ENCODE peak calls at places on chromosomes 11 and 22, in ten cellular contexts. T is activated CD4-positive, alpha-beta T cell treated with anti-CD3 and anti-CD28 coated beads, Interleukin-2, amount 50 U/mL, for 48 hours; J is mammary epithelial cell; E is HCT116; L is endodermal cell; F is stimulated activated effector memory CD8-positive, alpha-beta T cell treated with anti-CD3 and anti-CD28 coated beads, Interleukin-12 subunit alpha, Interleukin-12 subunit beta, amount 100 ng/mL, for 72 hours; D is type B pancreatic cell; S is WTC11; V is AG04450; A is ELR. U is an unnamed sample.
A peak's percentile ranks its signal among the peaks of the same experiment; 100 is the strongest.

GRCh38 chr11:45926536-45927331 is 4.3 kb downstream of the LARGE2 start:
- DNase-seq in F (no peak), J (no peak), T (no peak), L (no peak), S (no peak), A (no peak), D (peak; percentile 68), E (no peak), V (no peak), U (no peak)

GRCh38 chr22:32911526-32911925 is 110.0 kb downstream of the TIMP3 start:
- DNase-seq in V (no peak), T (no peak), A (no peak), E (no peak), F (no peak), D (no peak), S (no peak), L (no peak), J (no peak), U (no peak)

GRCh38 chr11:103546236-103546635 is 437.0 kb downstream of the DYNC2H1 start:
- DNase-seq in E (no peak), T (no peak), S (no peak), A (peak; percentile 50), D (no peak), L (no peak), J (peak; percentile 68), F (no peak), V (no peak), U (peak; percentile 44)

GRCh38 chr11:46275964-46276641 is 1.4 kb upstream of the CREB3L1 start:
- DNase-seq in J (no peak), D (no peak), T (no peak), A (no peak), V (no peak), E (no peak), F (no peak), L (no peak), S (no peak), U (no peak)

GRCh38 chr11:63146586-63146985 is 2.6 kb upstream of the SLC22A24 start:
- DNase-seq in J (no peak), L (no peak), S (no peak), D (no peak), A (peak; percentile 71), T (no peak), F (no peak), E (no peak), V (no peak), U (peak; percentile 17)

GRCh38 chr11:114359342-114359741 is 41.0 kb downstream of the C11orf71 start:
- DNase-seq in A (peak; percentile 79), S (no peak), D (no peak), T (no peak), J (no peak), E (no peak), V (no peak), L (no peak), F (no peak), U (peak; percentile 69)

GRCh38 chr11:118715837-118716260 is 36.4 kb upstream of the TREH start:
- DNase-seq in V (no peak), F (no peak), S (peak; percentile 59), L (peak; percentile 94), E (no peak), D (no peak), A (no peak), J (no peak), T (no peak), U (no peak)

GRCh38 chr11:132466983-132467382 is 1065.3 kb downstream of the OPCML start:
- DNase-seq in F (no peak), T (no peak), J (no peak), S (no peak), E (no peak), D (no peak), V (no peak), L (peak; percentile 60), A (no peak), U (no peak)

GRCh38 chr11:65703846-65704245 is 8.2 kb upstream of the KAT5 start:
- DNase-seq in J (no peak), F (no peak), V (no peak), A (no peak), D (no peak), E (no peak), L (no peak), T (no peak), S (no peak), U (no peak)

GRCh38 chr11:126755494-126755893 is 245.1 kb downstream of the KIRREL3 start:
- DNase-seq in D (no peak), E (no peak), V (no peak), S (no peak), L (no peak), F (no peak), T (no peak), J (no peak), A (no peak), U (no peak)

GRCh38 chr22:35330258-35330861 is 30.7 kb downstream of the TOM1 start:
- DNase-seq in V (peak; percentile 45), J (no peak), T (peak; percentile 63), D (no peak), E (no peak), L (no peak), A (peak; percentile 93), S (no peak), F (no peak), U (peak; percentile 77)

GRCh38 chr22:30889996-30890480 is 78.5 kb downstream of the MORC2 start:
- DNase-seq in V (no peak), S (no peak), E (no peak), T (no peak), D (peak; percentile 54), A (no peak), F (no peak), L (no peak), J (no peak), U (no peak)

GRCh38 chr22:26245001-26245400 is 75.7 kb downstream of the SEZ6L start:
- DNase-seq in T (no peak), S (no peak), D (no peak), J (no peak), L (no peak), A (no peak), V (no peak), E (no peak), F (no peak), U (no peak)

GRCh38 chr11:43555811-43556210 is 124.7 kb upstream of the HSD17B12 start:
- DNase-seq in S (no peak), E (no peak), L (no peak), D (no peak), F (no peak), T (no peak), V (no peak), J (no peak), A (no peak), U (peak; percentile 31)

GRCh38 chr11:85863855-85864254 is 8.7 kb downstream of the CCDC83 start:
- DNase-seq in D (no peak), J (no peak), L (no peak), T (no peak), V (no peak), S (no peak), E (no peak), A (no peak), F (no peak), U (no peak)

U was measured in HCEC 1CT.